ENCODE peak calls at places on chromosomes 13 and 19, in ten cellular contexts. G is ELF-1; O is nephron progenitor cell; V is stimulated activated CD8-positive, alpha-beta memory T cell treated with anti-CD3 and anti-CD28 coated beads, Interleukin-2, amount 100 ng/mL, for 48 hours; I is effector memory CD4-positive, alpha-beta T cell; H is NCI-H460; T is breast epithelium; A is ELR; L is lower lobe of right lung; C is K562. Y is an unnamed sample.

GRCh38 chr19:41407271-41407670 is 9.7 kb downstream of the BCKDHA start:
- DNase-seq in G (peak), C (no peak), V (no peak), A (no peak), L (peak), H (no peak), O (no peak), I (no peak), T (no peak), Y (no peak)

GRCh38 chr13:33519561-33520479 is 234.3 kb upstream of the STARD13 start:
- DNase-seq in H (no peak), V (no peak), I (no peak), T (no peak), L (no peak), O (no peak), G (no peak), A (peak), C (no peak), Y (no peak)

GRCh38 chr19:5395541-5395940 is 54.9 kb upstream of the PTPRS start:
- DNase-seq in T (no peak), V (no peak), O (no peak), C (no peak), I (no peak), A (no peak), H (no peak), G (no peak), L (no peak), Y (no peak)

GRCh38 chr19:56837492-56837891 is 3.0 kb downstream of the PEG3 start:
- DNase-seq in C (no peak), H (no peak), T (peak), V (no peak), A (no peak), O (no peak), I (no peak), G (no peak), L (peak), Y (no peak)

GRCh38 chr13:24207841-24208240 is 47.3 kb downstream of the SPATA13 start:
- DNase-seq in V (no peak), O (no peak), G (no peak), I (no peak), H (no peak), T (no peak), A (no peak), C (no peak), L (no peak), Y (no peak)

GRCh38 chr19:13047374-13047773 is 52.1 kb downstream of the NFIX start:
- DNase-seq in T (no peak), G (no peak), H (no peak), L (no peak), V (no peak), O (no peak), C (no peak), I (no peak), A (no peak), Y (no peak)

GRCh38 chr19:1038995-1039645 is 787 bp upstream of the ABCA7 start:
- DNase-seq in O (no peak), C (peak), T (no peak), H (no peak), G (peak), L (no peak), A (no peak), V (no peak), I (no peak), Y (no peak)

GRCh38 chr19:31312004-31312403 is 37.2 kb downstream of the TSHZ3 start:
- DNase-seq in H (no peak), V (peak), I (no peak), A (peak), T (no peak), O (no peak), G (no peak), C (peak), L (no peak), Y (no peak)

GRCh38 chr13:37870895-37871550 is 1.5 kb upstream of the TRPC4 start:
- DNase-seq in I (no peak), A (peak), C (no peak), H (no peak), V (no peak), G (peak), L (no peak), T (no peak), O (no peak), Y (no peak)

GRCh38 chr13:110307697-110308376 is 753 bp downstream of the COL4A2 start:
- DNase-seq in T (no peak), H (no peak), A (peak), L (no peak), I (no peak), V (no peak), O (peak), C (no peak), G (peak), Y (no peak)

GRCh38 chr19:20271215-20271926 is 104.4 kb downstream of the ZNF486 start:
- DNase-seq in O (no peak), I (no peak), H (no peak), G (no peak), C (no peak), V (no peak), T (no peak), A (no peak), L (no peak), Y (no peak)

GRCh38 chr13:52127378-52127777 is 1.5 kb downstream of the NEK5 start:
- DNase-seq in L (no peak), O (no peak), C (no peak), H (no peak), G (no peak), A (no peak), V (no peak), I (no peak), T (no peak), Y (no peak)

GRCh38 chr13:67117010-67117550 is 113.1 kb downstream of the PCDH9 start:
- DNase-seq in G (no peak), L (no peak), C (no peak), H (no peak), O (no peak), T (no peak), I (no peak), V (no peak), A (no peak), Y (no peak)

GRCh38 chr19:43776285-43776684 is 4.5 kb downstream of the KCNN4 start:
- DNase-seq in I (no peak), L (no peak), O (no peak), G (no peak), H (no peak), V (peak), T (no peak), C (peak), A (no peak), Y (no peak)

GRCh38 chr13:50672025-50672424 is 171.5 kb downstream of the DLEU7 start:
- DNase-seq in T (no peak), G (no peak), V (no peak), H (no peak), I (no peak), A (peak), C (no peak), L (peak), O (no peak), Y (no peak)

GRCh38 chr13:97258801-97259200 is 36.7 kb downstream of the MBNL2 start:
- DNase-seq in O (no peak), G (peak), L (no peak), V (no peak), T (no peak), C (no peak), H (no peak), I (no peak), A (peak), Y (no peak)

GRCh38 chr19:5157186-5157585 is 183.4 kb downstream of the PTPRS start:
- DNase-seq in T (no peak), A (no peak), V (no peak), H (no peak), L (no peak), C (no peak), G (no peak), I (no peak), O (no peak), Y (no peak)

GRCh38 chr13:83515267-83515666 is 367.0 kb downstream of the SLITRK1 start:
- DNase-seq in C (no peak), I (no peak), A (peak), H (peak), V (no peak), O (no peak), T (no peak), L (no peak), G (no peak), Y (no peak)

GRCh38 chr13:50598338-50598737 is 245.2 kb downstream of the DLEU7 start:
- DNase-seq in L (no peak), H (no peak), C (no peak), O (no peak), G (no peak), V (no peak), A (no peak), T (no peak), I (no peak), Y (no peak)

GRCh38 chr19:18650048-18650435 is 13.2 kb downstream of the KLHL26 start:
- DNase-seq in V (no peak), O (no peak), A (no peak), G (peak), C (no peak), H (peak), T (no peak), I (no peak), L (no peak), Y (no peak)

GRCh38 chr13:106633321-106633720 is 65.4 kb upstream of the ARGLU1 start:
- DNase-seq in V (no peak), A (no peak), H (no peak), G (no peak), C (no peak), I (no peak), T (no peak), L (no peak), O (no peak), Y (no peak)

GRCh38 chr13:28040977-28041376 is 52.5 kb upstream of the URAD start:
- DNase-seq in A (no peak), T (no peak), H (no peak), G (no peak), V (no peak), L (no peak), O (no peak), I (no peak), C (no peak), Y (no peak)

GRCh38 chr19:15936950-15937349 is 2.6 kb upstream of the CYP4F11 start:
- DNase-seq in V (no peak), L (no peak), H (no peak), C (no peak), I (no peak), O (no peak), A (no peak), T (no peak), G (no peak), Y (no peak)

GRCh38 chr13:101473458-101473857 is 21.0 kb downstream of the ITGBL1 start:
- DNase-seq in T (no peak), I (no peak), V (no peak), L (no peak), A (peak), O (no peak), G (no peak), H (no peak), C (no peak), Y (no peak)

GRCh38 chr19:53545271-53546065 is 7.5 kb downstream of the ZNF331 start:
- DNase-seq in I (no peak), C (no peak), V (no peak), L (no peak), A (peak), G (peak), H (peak), T (no peak), O (no peak), Y (no peak)

GRCh38 chr13:93398167-93398566 is 171.6 kb downstream of the GPC6 start:
- DNase-seq in C (no peak), A (no peak), O (no peak), T (no peak), I (no peak), V (no peak), G (no peak), L (no peak), H (no peak), Y (no peak)

GRCh38 chr19:12202250-12202649 is 39.4 kb downstream of the ZNF136 start:
- DNase-seq in L (peak), V (peak), A (peak), C (peak), I (peak), T (peak), O (no peak), G (peak), H (no peak), Y (no peak)

GRCh38 chr19:801030-801860 is 4.0 kb downstream of the PTBP1 start:
- DNase-seq in A (no peak), O (no peak), H (no peak), C (no peak), T (no peak), G (no peak), V (no peak), L (peak), I (no peak), Y (no peak)

GRCh38 chr19:54074851-54075250 is 6.3 kb downstream of the TARM1 start:
- DNase-seq in T (no peak), I (no peak), L (no peak), H (no peak), C (no peak), O (no peak), A (no peak), G (no peak), V (no peak), Y (no peak)

GRCh38 chr13:34161829-34162544 is 344.0 kb downstream of the RFC3 start:
- DNase-seq in C (no peak), H (peak), L (no peak), A (peak), O (no peak), G (no peak), T (no peak), V (no peak), I (no peak), Y (no peak)

GRCh38 chr13:37869756-37870488 is at the start of gene TRPC4:
- DNase-seq in I (no peak), V (no peak), A (peak), T (no peak), G (peak), H (peak), C (peak), O (peak), L (peak), Y (peak)

GRCh38 chr19:4807188-4807587 is 15.7 kb downstream of the FEM1A start:
- DNase-seq in A (no peak), T (no peak), H (no peak), I (no peak), G (no peak), O (no peak), V (no peak), L (peak), C (no peak), Y (no peak)

GRCh38 chr13:50244913-50245574 is 229.8 kb downstream of the KCNRG start:
- DNase-seq in C (peak), O (no peak), I (no peak), H (peak), G (no peak), T (no peak), L (no peak), A (peak), V (peak), Y (no peak)

GRCh38 chr13:83216521-83217245 is 665.6 kb downstream of the SLITRK1 start:
- DNase-seq in C (no peak), V (no peak), L (no peak), H (no peak), T (no peak), A (peak), O (no peak), I (no peak), G (no peak), Y (no peak)

GRCh38 chr13:37134411-37135041 is 29.1 kb upstream of the CSNK1A1L start:
- DNase-seq in L (no peak), V (no peak), H (no peak), I (no peak), A (peak), T (no peak), C (no peak), O (peak), G (no peak), Y (no peak)

GRCh38 chr13:39910833-39911232 is 255.4 kb downstream of the COG6 start:
- DNase-seq in H (no peak), C (no peak), T (no peak), I (no peak), G (no peak), V (no peak), A (no peak), O (no peak), L (no peak), Y (no peak)

Y was measured in progenitor cell of endocrine pancreas.